ENCODE peak calls at places on chromosome 2, in four cellular contexts. H is K562, K is HepG2, E is GM12878. X is an unnamed sample.

GRCh38 chr2:218418321-218418716 is 604 bp upstream of the VIL1 start:
- DNase-seq in E (no peak), K (no peak), H (no peak), X (no peak)

GRCh38 chr2:222424729-222425671 is 657 bp downstream of the SGPP2 start:
- DNase-seq in E (no peak), H (no peak), K (no peak), X (no peak)

GRCh38 chr2:176892818-176893217 is 319.8 kb upstream of the HNRNPA3 start:
- DNase-seq in H (no peak), K (no peak), E (no peak), X (no peak)

GRCh38 chr2:113251118-113251517 is 27.6 kb downstream of the PAX8 start:
- DNase-seq in K (no peak), E (no peak), H (peak; percentile 52), X (no peak)

GRCh38 chr2:236159778-236160170 is 8.4 kb downstream of the GBX2 start:
- DNase-seq in E (no peak), H (no peak), K (no peak), X (no peak)

GRCh38 chr2:3522851-3523481 is 3.6 kb upstream of the ADI1 start:
- DNase-seq in H (no peak), E (no peak), K (peak; percentile 60), X (no peak)

GRCh38 chr2:204673877-204674276 is 128.6 kb downstream of the PARD3B start:
- DNase-seq in H (no peak), K (no peak), E (no peak), X (no peak)

GRCh38 chr2:238441262-238442114 is 14.8 kb downstream of the ASB1 start:
- DNase-seq in K (peak; percentile 88), E (no peak), H (no peak), X (peak; percentile 24)

GRCh38 chr2:147649963-147650362 is 194.9 kb upstream of the ACVR2A start:
- DNase-seq in K (no peak), H (no peak), E (no peak), X (no peak)

GRCh38 chr2:141021109-141021508 is 1109.7 kb downstream of the LRP1B start:
- DNase-seq in E (no peak), K (no peak), H (no peak), X (no peak)

GRCh38 chr2:102103992-102104871 is 38.3 kb upstream of the IL1R1 start:
- DNase-seq in H (no peak), K (no peak), E (peak; percentile 67), X (no peak)

GRCh38 chr2:41729800-41730364 is 317.9 kb upstream of the PKDCC start:
- DNase-seq in K (no peak), H (no peak), E (no peak), X (no peak)

GRCh38 chr2:62147610-62148301 is 48.2 kb upstream of the B3GNT2 start:
- DNase-seq in E (no peak), H (no peak), K (no peak), X (no peak)

GRCh38 chr2:201118957-201119848 is 3.2 kb downstream of the CFLAR start:
- DNase-seq in E (no peak), H (no peak), K (no peak), X (peak; percentile 48)

GRCh38 chr2:56206250-56206649 is 22.5 kb downstream of the CCDC85A start:
- DNase-seq in H (no peak), K (no peak), E (no peak), X (no peak)

GRCh38 chr2:181143790-181144300 is 163.4 kb downstream of the UBE2E3 start:
- DNase-seq in H (no peak), E (no peak), K (no peak), X (no peak)

GRCh38 chr2:35035883-35036282 is 1319.7 kb upstream of the CRIM1 start:
- DNase-seq in K (no peak), H (no peak), E (no peak), X (peak; percentile 12)

GRCh38 chr2:176637497-176638166 is 368.4 kb downstream of the MTX2 start:
- DNase-seq in H (no peak), E (no peak), K (no peak), X (peak; percentile 48)

GRCh38 chr2:52934354-52934898 is 833.2 kb upstream of the CHAC2 start:
- DNase-seq in E (peak; percentile 46), H (no peak), K (peak; percentile 2), X (no peak)

GRCh38 chr2:52934920-52935640 is 832.5 kb upstream of the CHAC2 start:
- DNase-seq in H (no peak), K (no peak), E (no peak), X (no peak)

GRCh38 chr2:52931660-52932059 is 835.9 kb upstream of the CHAC2 start:
- DNase-seq in E (no peak), H (no peak), K (no peak), X (no peak)

GRCh38 chr2:52936029-52936428 is 831.6 kb upstream of the CHAC2 start:
- DNase-seq in K (no peak), H (no peak), E (no peak), X (no peak)

DNA sequence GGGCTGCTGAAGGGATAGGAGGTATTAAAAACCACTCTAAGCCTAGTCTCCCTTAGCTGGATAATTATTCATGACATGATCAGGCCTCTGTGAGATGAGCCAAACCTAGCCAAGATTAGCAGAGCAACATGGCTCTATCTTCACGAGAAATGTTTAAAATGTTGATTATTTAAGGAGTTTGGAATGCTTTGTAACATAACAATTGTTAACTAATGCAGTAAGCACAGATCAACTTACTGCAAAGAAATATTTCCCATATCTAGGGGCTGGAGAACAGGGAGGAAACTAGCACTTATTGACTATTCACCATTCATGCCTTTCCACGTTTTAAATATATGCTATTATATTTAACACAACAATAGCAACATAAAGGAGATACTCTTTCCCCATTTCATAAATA is 833.7 kb upstream of the CHAC2 start:
- DNase-seq in E (no peak), H (no peak), K (no peak), X (no peak)
- TF ChIP-seq FOXM1 in E (no peak), H (no peak), K (no peak), X (no peak)

GRCh38 chr2:33388996-33389395 is 87.5 kb upstream of the RASGRP3 start:
- DNase-seq in K (no peak), H (no peak), E (no peak), X (no peak)

GRCh38 chr2:33392366-33392765 is 84.1 kb upstream of the RASGRP3 start:
- DNase-seq in H (no peak), K (no peak), E (no peak), X (no peak)

GRCh38 chr2:33395660-33396249 is 80.7 kb upstream of the RASGRP3 start:
- DNase-seq in E (no peak), K (peak; percentile 18), H (peak; percentile 54), X (peak; percentile 27)

GRCh38 chr2:33391582-33392255 is 84.7 kb upstream of the RASGRP3 start:
- DNase-seq in K (no peak), E (no peak), H (no peak), X (no peak)
- TF ChIP-seq FOXK2 in K (no peak), E (no peak), H (no peak), X (no peak)

GRCh38 chr2:111134082-111134481 is 13.4 kb downstream of the BCL2L11 start:
- DNase-seq in E (no peak), H (no peak), K (no peak), X (no peak)
- TF ChIP-seq FOXM1 in E (no peak), H (no peak), K (no peak), X (no peak)

DNA sequence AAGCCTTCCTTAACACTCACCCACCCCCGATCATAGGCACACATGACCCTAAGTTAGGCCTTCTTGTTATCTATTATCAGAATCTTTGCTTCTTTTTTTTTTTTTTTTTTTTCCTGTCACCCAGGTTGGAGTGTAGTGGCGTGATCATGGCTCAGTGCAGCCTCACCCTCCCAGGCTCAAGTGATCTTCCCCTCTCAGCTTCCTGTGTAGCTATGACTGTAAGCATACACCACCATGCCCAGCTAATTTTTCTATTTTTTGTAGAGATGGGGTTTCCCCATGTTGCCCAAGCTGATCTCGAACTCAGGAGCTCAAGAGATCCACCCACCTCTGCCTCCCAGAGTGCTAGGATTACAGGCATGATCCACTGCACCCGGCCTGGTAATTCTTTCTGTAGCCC is 328.7 kb downstream of the NR4A2 start:
- DNase-seq in H (no peak), K (no peak), E (no peak), X (no peak)
- TF ChIP-seq FOXK2 in H (no peak), K (no peak), E (no peak), X (no peak)

DNA sequence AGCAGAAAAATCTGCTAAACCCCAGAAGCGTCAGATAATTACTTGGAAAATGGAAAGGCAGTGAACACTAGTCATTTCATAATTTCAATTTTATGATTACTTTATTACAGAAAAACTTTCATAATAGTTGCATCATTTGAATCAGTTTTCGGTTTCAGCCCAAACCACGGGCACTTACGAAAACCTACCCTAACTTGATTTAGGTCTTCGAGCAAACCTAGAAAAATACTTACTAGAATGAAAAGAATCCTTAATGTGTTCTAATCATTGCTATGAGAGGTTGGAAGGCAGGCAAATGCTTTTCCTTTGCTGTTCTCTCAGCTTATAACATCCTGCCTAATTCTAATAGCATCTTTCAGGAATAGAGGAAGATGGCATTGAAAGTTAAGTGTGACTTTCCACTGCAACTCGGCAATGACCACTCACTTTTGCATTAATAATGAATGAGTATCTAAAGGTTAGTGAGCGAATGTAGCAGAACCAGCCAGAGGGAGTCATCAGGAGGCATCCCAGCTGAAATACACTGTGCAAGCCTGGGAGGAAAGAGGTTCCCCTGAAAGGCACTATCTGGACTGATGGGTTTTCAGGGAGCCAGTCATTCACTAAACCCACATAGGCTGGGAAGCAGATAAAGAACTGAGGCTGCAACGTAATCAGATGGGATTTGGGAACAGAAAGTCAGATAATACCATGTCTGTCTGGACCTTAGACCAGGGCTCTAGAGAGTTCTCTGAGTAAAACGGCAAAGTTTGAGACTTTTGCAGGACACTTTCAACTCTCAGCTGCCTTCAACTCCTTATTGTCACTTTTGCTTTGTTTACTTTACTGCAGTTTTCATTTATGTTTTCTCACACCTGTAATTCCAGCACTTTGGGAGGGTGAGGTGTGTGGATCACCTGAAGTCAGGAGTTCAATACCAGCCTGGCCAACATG is 520.8 kb downstream of the RNF144A start:
- DNase-seq in E (peak; percentile 41), K (no peak), H (no peak), X (no peak)
- TF ChIP-seq FOXM1 in E (peak; percentile 25), K (no peak), H (no peak), X (no peak)

GRCh38 chr2:216681683-216682082 is 13.7 kb downstream of the IGFBP5 start:
- DNase-seq in H (no peak), K (no peak), E (no peak), X (no peak)

GRCh38 chr2:216678813-216679657 is 16.3 kb downstream of the IGFBP5 start:
- DNase-seq in H (no peak), E (no peak), K (no peak), X (no peak)

GRCh38 chr2:216679658-216680024 is 15.7 kb downstream of the IGFBP5 start:
- DNase-seq in E (no peak), K (no peak), H (no peak), X (no peak)

GRCh38 chr2:216683846-216684245 is 11.5 kb downstream of the IGFBP5 start:
- DNase-seq in H (no peak), E (no peak), K (peak; percentile 61), X (no peak)

GRCh38 chr2:216680951-216681629 is 14.3 kb downstream of the IGFBP5 start:
- DNase-seq in E (no peak), H (no peak), K (no peak), X (no peak)
- TF ChIP-seq FOXK2 in E (no peak), H (no peak), K (no peak), X (no peak)

X was measured in HEK293T.